ENCODE peak calls at places on chromosome 7, in eight cellular contexts. I is SK-N-SH, U is neuronal stem cell, M is GM23248, Q is IMR-90, A is HCT116, R is sigmoid colon, N is left ventricle myocardium inferior. L is an unnamed sample. For H3K4me1, the result is how much of the 10 kb centered on the place peaks cover.

GRCh38 chr7:151051108-151051507 is 2.8 kb downstream of the ASIC3 start:
- DNase-seq in N (peak), I (no peak), Q (peak), M (peak), U (peak), A (no peak), R (no peak), L (no peak)

GRCh38 chr7:27179503-27180430 is 5.3 kb downstream of the HOXA11 start:
- DNase-seq in M (peak), A (no peak), I (peak), U (no peak), N (peak), R (peak), Q (peak), L (peak)

GRCh38 chr7:117588352-117588794 is 108.5 kb downstream of the CFTR start:
- DNase-seq in A (no peak), U (no peak), I (no peak), M (no peak), R (no peak), Q (peak), N (no peak), L (no peak)

GRCh38 chr7:13240349-13240748 is 552.9 kb downstream of the ARL4A start:
- DNase-seq in U (no peak), N (no peak), A (peak), Q (peak), I (no peak), M (peak), R (no peak), L (no peak)

GRCh38 chr7:98831641-98832221 is 38.1 kb downstream of the TMEM130 start:
- DNase-seq in I (peak), M (peak), A (no peak), R (no peak), U (no peak), Q (peak), N (no peak), L (no peak)

GRCh38 chr7:30148951-30149459 is 14.2 kb downstream of the MTURN start:
- DNase-seq in U (no peak), R (no peak), M (no peak), Q (no peak), A (no peak), N (no peak), I (no peak), L (peak)

GRCh38 chr7:140390466-140391190 is 7.7 kb downstream of the SLC37A3 start:
- DNase-seq in I (no peak), N (no peak), A (no peak), Q (peak), U (no peak), M (peak), R (peak), L (no peak)

GRCh38 chr7:152435384-152436278 is at the start of gene KMT2C:
- DNase-seq in U (peak), N (peak), R (peak), A (no peak), Q (peak), I (peak), M (peak), L (peak)

GRCh38 chr7:17939670-17940301 is 508 bp downstream of the SNX13 start:
- DNase-seq in A (no peak), U (peak), I (peak), Q (peak), R (peak), M (peak), N (peak), L (peak)

GRCh38 chr7:108103566-108104298 is 26.4 kb downstream of the LAMB4 start:
- DNase-seq in Q (no peak), M (peak), U (no peak), N (no peak), R (no peak), I (peak), A (no peak), L (no peak)
- H3K4me3 ChIP-seq in Q (no peak), M (no peak), U (no peak), N (no peak), R (no peak), I (no peak), A (no peak), L (no peak)

GRCh38 chr7:157359581-157359980 is 22.8 kb downstream of the DNAJB6 start:
- DNase-seq in U (no peak), I (no peak), M (no peak), Q (no peak), N (no peak), R (no peak), A (no peak), L (no peak)

GRCh38 chr7:157360483-157361025 is 23.8 kb downstream of the DNAJB6 start:
- DNase-seq in R (no peak), N (no peak), U (no peak), M (no peak), Q (no peak), I (no peak), A (no peak), L (no peak)

GRCh38 chr7:157357129-157358040 is 20.6 kb downstream of the DNAJB6 start:
- DNase-seq in A (no peak), N (no peak), Q (no peak), I (no peak), M (no peak), R (no peak), U (no peak), L (no peak)

GRCh38 chr7:157358041-157358752 is 21.4 kb downstream of the DNAJB6 start:
- DNase-seq in Q (no peak), M (no peak), U (no peak), A (no peak), R (no peak), N (peak), I (no peak), L (no peak)

DNA sequence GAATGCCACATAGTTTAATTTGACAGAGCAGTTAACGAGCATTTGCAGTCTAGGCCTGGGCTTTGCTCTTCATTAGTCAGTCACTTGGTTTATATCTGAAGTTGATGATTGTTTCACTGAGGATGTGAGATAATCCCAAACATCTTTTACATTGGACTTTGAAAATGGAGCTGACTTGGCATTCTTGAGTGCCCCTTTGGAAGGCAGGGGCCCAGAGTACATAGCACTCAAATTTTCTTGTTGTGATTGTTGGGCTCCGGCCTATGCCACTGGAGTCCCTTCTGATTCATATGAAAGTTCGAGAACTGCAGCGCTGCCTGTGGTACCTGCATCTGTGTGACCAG is 21.9 kb downstream of the DNAJB6 start:
- DNase-seq in A (no peak), Q (no peak), N (no peak), U (no peak), M (no peak), R (no peak), I (no peak), L (no peak)
- H3K4me1 ChIP-seq in A (under half), Q (under half), N (half or more), U (under half), M (under half), R (half or more), I (under half), L (under half)

GRCh38 chr7:143379607-143380263 is 1.4 kb upstream of the ZYX start:
- DNase-seq in U (no peak), I (peak), N (no peak), M (peak), A (peak), Q (no peak), R (no peak), L (peak)
- H3K4me3 ChIP-seq in U (peak), I (peak), N (peak), M (peak), A (peak), Q (peak), R (peak), L (peak)

DNA sequence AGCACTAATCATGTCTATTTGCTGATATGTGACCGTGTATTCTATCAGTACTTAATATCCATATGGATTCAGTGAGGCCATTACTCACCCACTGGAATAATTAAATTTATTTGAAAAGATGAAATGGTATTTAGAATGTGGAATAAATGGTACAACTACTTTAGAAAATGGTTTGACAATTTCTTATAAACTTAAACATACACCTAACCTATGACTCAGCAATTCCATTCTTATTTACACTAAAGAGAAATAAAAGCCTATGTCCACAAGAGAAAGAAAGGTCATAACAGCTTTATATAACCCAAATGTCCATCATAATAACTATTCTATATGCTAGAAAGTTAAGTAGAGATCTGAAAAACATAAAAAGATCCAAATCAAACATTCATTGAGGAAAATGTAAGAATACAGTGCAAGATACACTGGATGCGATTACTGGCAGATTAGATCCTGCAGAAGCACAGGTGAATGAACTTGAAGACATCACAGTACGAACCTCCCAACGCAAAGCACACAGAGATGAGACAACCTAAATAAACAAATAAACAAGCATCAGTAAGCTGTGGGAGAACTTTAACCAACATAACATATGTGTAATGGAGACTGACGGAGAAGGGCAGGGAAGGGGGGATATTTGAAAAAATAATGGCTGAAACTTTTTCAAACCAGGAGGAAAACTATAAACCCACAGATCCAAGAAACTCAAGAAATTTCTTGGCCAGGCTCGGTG is 51.9 kb downstream of the TNS3 start:
- DNase-seq in N (no peak), I (no peak), R (no peak), M (no peak), A (no peak), U (no peak), Q (no peak), L (no peak)
- H3K4me1 ChIP-seq in N (under half), I (under half), R (under half), M (under half), A (under half), U (under half), Q (under half), L (under half)

DNA sequence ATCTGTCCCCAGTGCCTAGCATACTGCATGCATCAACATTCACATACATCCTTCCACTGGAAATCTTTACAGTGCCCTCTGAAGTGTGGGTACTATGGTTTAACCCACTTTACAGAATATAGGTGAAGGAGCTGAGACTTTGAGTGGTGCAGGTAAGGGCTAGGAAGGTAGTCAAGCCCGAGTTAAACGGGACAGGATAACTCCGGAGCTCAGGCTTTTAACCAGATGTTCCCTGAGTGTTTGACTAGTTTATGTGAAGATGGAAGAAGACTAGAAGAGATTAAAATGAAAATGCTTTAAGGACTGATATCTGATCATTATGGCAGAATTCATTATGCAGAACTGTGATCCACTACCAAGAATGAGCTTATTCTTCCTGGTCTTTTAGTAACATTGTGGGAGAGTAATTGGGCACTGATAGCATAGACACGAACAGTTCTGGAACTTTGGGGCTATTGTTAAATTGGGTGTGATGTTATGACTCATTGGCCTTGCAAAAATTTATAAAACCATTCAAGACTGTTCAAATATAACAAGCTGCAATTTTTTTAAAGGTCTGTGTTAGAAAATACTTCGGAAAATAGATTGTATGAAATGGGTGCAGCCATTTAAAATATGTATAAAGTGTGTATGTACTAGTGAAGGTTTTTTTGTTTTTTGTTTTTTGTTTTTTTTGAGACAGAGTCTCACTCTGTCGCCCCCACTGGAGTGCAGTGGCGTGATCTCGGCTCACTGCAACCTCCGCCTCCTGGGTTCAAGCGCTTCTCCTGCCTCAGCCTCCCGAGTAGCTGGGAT is 4.4 kb downstream of the CUL1 start:
- DNase-seq in Q (no peak), I (no peak), U (no peak), N (no peak), R (no peak), M (peak), A (no peak), L (no peak)
- H3K4me3 ChIP-seq in Q (no peak), I (no peak), U (no peak), N (no peak), R (no peak), M (no peak), A (no peak), L (no peak)